ENCODE peak calls at places on chromosomes 13 and 19, in seven cellular contexts. O is stomach, Y is ovary, F is A549, Q is sigmoid colon, B is upper lobe of left lung, L is HepG2. P is an unnamed sample.

GRCh38 chr19:55078996-55079395 is 3.3 kb downstream of the EPS8L1 start:
- DNase-seq in B (no peak), Q (no peak), O (no peak), Y (no peak), F (no peak), L (no peak), P (no peak)

GRCh38 chr19:33905937-33906577 is 109.4 kb downstream of the KCTD15 start:
- DNase-seq in O (peak), F (peak), Q (peak), L (no peak), B (peak), Y (peak), P (peak)

GRCh38 chr13:30429235-30429634 is 6.9 kb downstream of the UBE2L5 start:
- DNase-seq in Y (no peak), L (no peak), B (no peak), Q (no peak), O (no peak), F (no peak), P (no peak)

GRCh38 chr13:39134574-39134973 is 96.3 kb downstream of the NHLRC3 start:
- DNase-seq in B (no peak), Q (no peak), Y (no peak), L (no peak), F (no peak), O (no peak), P (no peak)

GRCh38 chr13:100875392-100876043 is 200.9 kb upstream of the TMTC4 start:
- DNase-seq in Y (no peak), O (no peak), B (no peak), F (no peak), L (no peak), Q (no peak), P (no peak)

GRCh38 chr13:94552095-94552494 is 43.9 kb downstream of the TGDS start:
- DNase-seq in L (no peak), F (no peak), Y (no peak), Q (no peak), B (no peak), O (no peak), P (no peak)

GRCh38 chr13:47250141-47250540 is 353.3 kb upstream of the HTR2A start:
- DNase-seq in B (no peak), Q (peak), O (no peak), F (no peak), Y (no peak), L (no peak), P (no peak)

GRCh38 chr19:3958836-3959765 is 11.8 kb downstream of the DAPK3 start:
- DNase-seq in O (no peak), F (no peak), Y (no peak), L (no peak), B (peak), Q (peak), P (no peak)

GRCh38 chr13:32951580-32951979 is 64.6 kb upstream of the KL start:
- DNase-seq in F (no peak), L (no peak), Y (no peak), Q (no peak), O (no peak), B (no peak), P (no peak)

GRCh38 chr13:111667757-111668156 is 347.3 kb downstream of the TEX29 start:
- DNase-seq in Q (no peak), F (no peak), L (no peak), B (no peak), Y (no peak), O (no peak), P (no peak)

GRCh38 chr13:99489028-99489427 is 12.2 kb upstream of the TM9SF2 start:
- DNase-seq in L (no peak), B (no peak), Q (no peak), F (no peak), O (no peak), Y (no peak), P (no peak)

GRCh38 chr19:11420894-11421606 is 1.9 kb upstream of the RGL3 start:
- DNase-seq in F (no peak), O (no peak), L (no peak), Y (no peak), B (no peak), Q (no peak), P (no peak)

GRCh38 chr13:44237276-44237767 is 136.3 kb upstream of the SERP2 start:
- DNase-seq in Y (peak), O (no peak), F (no peak), B (no peak), Q (peak), L (no peak), P (peak)
- TF ChIP-seq EP300 in Y (peak), O (peak), F (no peak), B (peak), Q (peak), L (no peak), P (peak)

GRCh38 chr19:49590071-49590970 is 661 bp upstream of the PRR12 start:
- DNase-seq in Y (peak), L (peak), Q (peak), O (peak), B (peak), F (peak), P (peak)

GRCh38 chr19:49589391-49589790 is 1.6 kb upstream of the PRR12 start:
- DNase-seq in Y (no peak), B (no peak), O (no peak), L (no peak), F (no peak), Q (no peak), P (no peak)

GRCh38 chr19:49591731-49592485 is 926 bp downstream of the PRR12 start:
- DNase-seq in B (peak), O (peak), Q (peak), F (peak), L (no peak), Y (peak), P (peak)

GRCh38 chr19:49592486-49593232 is 1.7 kb downstream of the PRR12 start:
- DNase-seq in Q (peak), Y (no peak), B (no peak), L (no peak), O (no peak), F (peak), P (no peak)

DNA sequence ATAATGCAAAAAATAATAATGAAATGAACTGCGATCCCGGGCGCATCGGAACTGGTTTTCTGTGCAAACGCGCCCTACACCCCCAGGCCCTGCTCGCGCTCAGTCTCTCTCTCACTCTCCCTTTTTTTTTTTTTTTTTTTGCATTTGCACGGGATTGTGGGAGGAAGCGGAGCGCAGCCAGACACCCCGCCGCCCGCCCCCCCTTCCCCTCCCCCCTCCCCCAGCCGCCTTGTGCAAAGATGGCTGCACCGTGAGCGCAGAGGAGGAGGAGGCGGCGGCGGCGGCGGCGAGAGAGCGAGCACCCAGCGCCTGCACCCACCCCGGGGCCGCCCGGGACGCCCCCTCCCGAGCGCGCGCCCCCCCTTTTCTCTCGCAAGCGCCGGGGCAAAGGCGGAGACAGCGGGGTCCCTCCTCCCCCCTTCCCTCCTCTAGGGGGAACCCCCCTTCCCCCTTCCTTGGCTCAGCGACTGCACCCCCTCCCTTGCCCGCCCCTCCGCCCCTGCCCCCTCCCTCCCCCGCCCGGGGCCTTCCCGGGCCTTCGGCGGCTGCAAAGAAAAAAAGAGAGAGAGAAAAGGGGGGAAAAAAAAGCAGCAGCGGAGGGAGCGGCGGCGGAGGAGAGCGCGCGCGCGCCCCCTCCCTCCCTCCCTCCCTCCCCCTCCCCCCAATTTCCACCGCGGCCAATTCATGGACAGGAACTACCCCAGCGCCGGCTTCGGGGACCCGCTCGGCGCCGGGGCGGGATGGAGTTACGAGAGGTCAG is at the start of gene PRR12:
- DNase-seq in Y (peak), O (peak), Q (peak), L (peak), B (peak), F (peak), P (peak)
- TF ChIP-seq EP300 in Y (no peak), O (no peak), Q (no peak), L (no peak), B (no peak), F (no peak), P (no peak)

DNA sequence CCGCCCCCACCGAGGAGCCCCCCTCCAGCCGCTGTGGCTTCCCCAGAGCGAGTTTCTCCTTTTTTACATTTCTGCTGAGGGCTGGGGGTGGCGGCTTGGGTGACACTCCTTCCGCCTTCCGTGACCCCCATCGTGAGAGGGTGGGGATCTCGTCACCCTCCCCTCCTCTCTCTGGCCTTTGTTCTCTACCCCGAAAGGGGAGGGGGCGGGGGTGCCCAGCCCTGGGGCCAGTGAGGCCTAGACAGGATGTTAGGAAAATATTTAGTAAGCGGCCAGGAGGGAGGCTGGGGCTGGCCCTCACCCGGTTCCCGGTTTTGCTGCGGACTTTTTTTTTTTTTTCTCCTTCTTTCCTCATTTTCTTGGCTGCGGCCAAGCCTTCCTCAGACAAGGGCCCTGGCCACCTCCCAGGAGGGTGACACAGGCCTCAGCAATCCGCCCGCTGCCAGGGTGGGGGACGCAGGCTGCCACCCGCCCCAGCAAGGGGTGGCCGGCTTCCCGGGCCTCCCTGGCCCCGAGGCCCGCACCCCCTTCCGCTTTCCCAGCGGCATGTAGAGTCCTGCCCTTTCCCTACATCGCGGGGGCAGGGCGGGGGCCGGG is 3.9 kb downstream of the MIDN start:
- DNase-seq in F (no peak), Y (peak), O (peak), Q (peak), B (peak), L (no peak), P (peak)
- TF ChIP-seq EP300 in F (no peak), Y (peak), O (peak), Q (peak), B (peak), L (no peak), P (peak)

GRCh38 chr13:80083097-80083429 is 257.9 kb downstream of the SPRY2 start:
- DNase-seq in Y (no peak), Q (no peak), B (no peak), O (no peak), F (no peak), L (no peak), P (no peak)

GRCh38 chr13:80086304-80086721 is 254.6 kb downstream of the SPRY2 start:
- DNase-seq in Y (no peak), O (no peak), L (no peak), F (no peak), B (no peak), Q (no peak), P (peak)

GRCh38 chr13:80082396-80083096 is 258.4 kb downstream of the SPRY2 start:
- DNase-seq in B (no peak), Q (no peak), L (no peak), F (no peak), O (no peak), Y (no peak), P (no peak)

GRCh38 chr13:80083516-80084085 is 257.3 kb downstream of the SPRY2 start:
- DNase-seq in L (no peak), F (no peak), B (no peak), O (no peak), Y (no peak), Q (no peak), P (no peak)

GRCh38 chr13:80084086-80084676 is 256.7 kb downstream of the SPRY2 start:
- DNase-seq in L (no peak), Q (no peak), B (no peak), Y (no peak), O (no peak), F (no peak), P (no peak)
- TF ChIP-seq EP300 in L (no peak), Q (no peak), B (no peak), Y (no peak), O (no peak), F (no peak), P (no peak)

GRCh38 chr13:105144936-105145335 is 1390.5 kb downstream of the EFNB2 start:
- DNase-seq in Q (no peak), O (no peak), B (no peak), F (no peak), Y (no peak), L (no peak), P (no peak)
- TF ChIP-seq EP300 in Q (no peak), O (no peak), B (no peak), F (no peak), Y (no peak), L (no peak), P (no peak)

DNA sequence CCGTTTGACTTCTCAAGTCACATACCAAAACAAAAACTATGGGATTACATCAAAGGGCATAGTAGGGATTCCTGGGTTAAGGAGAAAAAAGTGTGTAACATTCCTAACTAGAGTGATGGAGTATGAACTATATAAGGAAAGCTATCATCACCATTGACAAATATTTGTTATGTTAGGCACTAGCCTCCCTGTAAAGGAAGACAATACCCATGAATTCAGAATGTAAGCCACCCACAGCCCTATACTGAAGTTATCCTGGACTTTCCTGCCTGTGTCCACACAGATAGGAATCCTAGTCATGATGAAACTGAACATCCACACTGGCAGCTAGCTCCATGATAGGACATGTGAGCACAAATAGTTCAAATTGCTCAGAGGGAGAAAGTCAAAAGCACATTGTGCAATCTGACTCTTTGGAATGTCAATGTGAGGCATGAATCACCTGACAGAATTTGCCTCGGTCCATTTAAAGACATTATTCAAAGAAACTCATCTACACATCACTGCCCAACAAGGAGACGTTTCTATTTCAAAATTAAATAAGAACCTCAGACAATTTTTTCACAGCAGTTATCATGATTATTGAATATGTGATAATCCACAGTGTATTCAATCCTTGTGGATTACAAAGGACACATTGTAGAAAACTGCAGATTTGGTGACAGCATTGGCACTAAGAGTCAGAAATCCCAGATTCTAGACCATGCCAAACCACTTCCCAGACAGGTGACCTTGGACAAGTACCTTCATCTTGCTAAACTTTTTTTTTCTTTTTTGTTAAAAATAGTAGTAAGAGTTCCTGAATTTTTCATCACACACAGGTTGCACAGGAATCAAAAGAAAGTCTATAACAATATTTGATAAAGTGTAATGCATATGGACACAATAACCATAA is 529.3 kb downstream of the IRS2 start:
- DNase-seq in F (peak), B (no peak), L (peak), O (no peak), Q (no peak), Y (no peak), P (no peak)
- TF ChIP-seq EP300 in F (peak), B (peak), L (no peak), O (peak), Q (no peak), Y (no peak), P (no peak)

GRCh38 chr13:61536443-61536842 is 120.8 kb upstream of the PCDH20 start:
- DNase-seq in B (no peak), F (no peak), L (no peak), Q (no peak), Y (no peak), O (no peak), P (no peak)
- TF ChIP-seq EP300 in B (no peak), F (no peak), L (no peak), Q (no peak), Y (no peak), O (no peak), P (no peak)

GRCh38 chr13:61850794-61851193 is 435.1 kb upstream of the PCDH20 start:
- DNase-seq in Q (no peak), Y (no peak), O (no peak), F (no peak), L (no peak), B (no peak), P (no peak)

DNA sequence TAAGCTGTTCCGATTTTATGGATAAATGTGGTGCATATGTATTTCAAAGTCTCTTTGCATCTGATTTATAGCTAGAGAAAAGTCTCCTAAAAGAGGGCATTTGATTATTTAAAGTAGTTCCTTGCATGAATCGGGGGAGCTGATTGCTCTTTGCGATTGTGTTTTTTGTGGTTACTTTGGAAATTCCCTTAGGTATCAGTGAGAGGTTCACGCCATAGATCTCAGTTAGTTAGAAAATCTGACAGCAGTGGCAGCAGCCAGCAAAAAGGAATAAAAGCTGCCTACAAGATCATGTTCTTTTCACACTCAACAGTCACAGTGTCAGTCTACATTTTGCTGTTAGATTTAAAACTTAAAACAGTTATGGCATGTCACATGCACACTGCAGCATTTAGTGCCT is 436.5 kb upstream of the PCDH20 start:
- DNase-seq in Y (no peak), O (no peak), B (no peak), F (no peak), L (no peak), Q (no peak), P (no peak)
- TF ChIP-seq EP300 in Y (no peak), O (no peak), B (no peak), F (no peak), L (no peak), Q (no peak), P (no peak)

GRCh38 chr19:39402417-39403297 is 4.0 kb upstream of the ZFP36 start:
- DNase-seq in Q (peak), L (no peak), Y (peak), O (peak), F (peak), B (peak), P (peak)
- TF ChIP-seq EP300 in Q (no peak), L (peak), Y (peak), O (peak), F (no peak), B (peak), P (peak)